ENCODE peak calls at places on chromosome 1, in nine cellular contexts. C, T, U, L, P, H, A, I and Q are unnamed samples.

GRCh38 chr1:83065952-83066727 is 932.8 kb downstream of the TTLL7 start:
- DNase-seq in L (no peak), T (no peak), C (no peak), U (no peak), A (no peak), P (no peak), H (no peak), I (peak), Q (no peak)

GRCh38 chr1:65108025-65108692 is 39.8 kb upstream of the AK4 start:
- DNase-seq in P (no peak), I (no peak), L (no peak), A (peak), U (no peak), H (no peak), T (no peak), C (no peak), Q (no peak)

GRCh38 chr1:110412576-110412975 is 5.1 kb upstream of the LAMTOR5 start:
- DNase-seq in U (peak), C (peak), I (peak), L (peak), H (peak), A (peak), T (peak), P (peak), Q (peak)

GRCh38 chr1:108780937-108781574 is 34.6 kb downstream of the STXBP3 start:
- DNase-seq in P (no peak), L (no peak), U (no peak), T (no peak), C (no peak), I (peak), H (peak), A (no peak), Q (no peak)

GRCh38 chr1:23854568-23854967 is 13.5 kb downstream of the FUCA1 start:
- DNase-seq in T (no peak), U (no peak), H (peak), A (no peak), L (no peak), C (no peak), I (peak), P (peak), Q (no peak)

GRCh38 chr1:65147424-65148177 is 402 bp upstream of the AK4 start:
- DNase-seq in U (no peak), T (peak), P (peak), H (no peak), L (peak), I (peak), A (peak), C (peak), Q (no peak)

GRCh38 chr1:80468356-80468755 is 1332.4 kb upstream of the ADGRL2 start:
- DNase-seq in I (no peak), A (no peak), L (no peak), U (no peak), T (no peak), H (no peak), C (no peak), P (no peak), Q (no peak)

GRCh38 chr1:100700586-100700985 is 19.0 kb upstream of the VCAM1 start:
- DNase-seq in L (no peak), T (peak), U (peak), I (no peak), H (no peak), P (no peak), A (no peak), C (no peak), Q (no peak)

GRCh38 chr1:20903452-20903851 is 116.3 kb upstream of the HP1BP3 start:
- DNase-seq in C (no peak), T (peak), U (peak), I (no peak), H (no peak), P (no peak), L (peak), A (no peak), Q (no peak)

GRCh38 chr1:2867087-2867425 is 65.6 kb upstream of the TTC34 start:
- DNase-seq in T (no peak), H (no peak), U (no peak), A (no peak), L (no peak), I (no peak), C (no peak), P (no peak), Q (no peak)

GRCh38 chr1:151898519-151898991 is 10.8 kb downstream of the THEM4 start:
- DNase-seq in H (no peak), I (peak), L (no peak), C (no peak), T (no peak), U (no peak), P (no peak), A (no peak), Q (peak)

GRCh38 chr1:228157381-228158126 is 7.8 kb downstream of the GJC2 start:
- DNase-seq in L (no peak), P (no peak), U (no peak), C (no peak), A (no peak), I (no peak), T (no peak), H (no peak), Q (no peak)

GRCh38 chr1:176384841-176385240 is 78.1 kb upstream of the PAPPA2 start:
- DNase-seq in H (no peak), C (no peak), U (no peak), L (no peak), A (no peak), T (no peak), I (no peak), P (no peak), Q (no peak)

GRCh38 chr1:227764019-227764391 is 28.8 kb downstream of the SNAP47 start:
- DNase-seq in T (peak), L (peak), P (no peak), C (no peak), I (no peak), U (peak), A (no peak), H (no peak), Q (no peak)

GRCh38 chr1:110091791-110092190 is 20.5 kb upstream of the UBL4B start:
- DNase-seq in P (no peak), T (no peak), U (no peak), C (no peak), H (no peak), L (no peak), I (no peak), A (no peak), Q (no peak)

GRCh38 chr1:23592209-23592905 is 33.1 kb upstream of the ID3 start:
- DNase-seq in L (peak), A (no peak), I (no peak), T (no peak), U (no peak), H (no peak), P (no peak), C (no peak), Q (no peak)

GRCh38 chr1:183019860-183020259 is 3.4 kb upstream of the LAMC1 start:
- DNase-seq in T (peak), P (no peak), U (peak), A (no peak), H (peak), C (no peak), L (peak), I (peak), Q (no peak)

GRCh38 chr1:222579316-222579715 is 10.4 kb downstream of the TAF1A start:
- DNase-seq in A (no peak), I (no peak), C (no peak), P (no peak), L (no peak), T (no peak), U (no peak), H (no peak), Q (no peak)

GRCh38 chr1:21956720-21957552 is 19.8 kb upstream of the HSPG2 start:
- DNase-seq in C (no peak), I (peak), A (peak), H (no peak), U (peak), T (peak), P (no peak), L (peak), Q (no peak)

GRCh38 chr1:20083178-20083944 is 13.4 kb downstream of the PLA2G5 start:
- DNase-seq in P (no peak), A (peak), C (no peak), U (no peak), T (no peak), L (no peak), I (no peak), H (no peak), Q (no peak)

GRCh38 chr1:24294757-24295371 is 24.3 kb upstream of the GRHL3 start:
- DNase-seq in T (peak), H (no peak), C (no peak), L (peak), A (peak), P (peak), I (peak), U (peak), Q (no peak)

GRCh38 chr1:200146100-200146499 is 118.6 kb downstream of the NR5A2 start:
- DNase-seq in H (no peak), L (no peak), T (no peak), I (no peak), U (no peak), P (no peak), A (no peak), C (no peak), Q (no peak)

GRCh38 chr1:229106526-229107105 is 164.3 kb upstream of the RAB4A start:
- DNase-seq in A (no peak), P (no peak), C (no peak), L (no peak), T (no peak), I (no peak), U (no peak), H (no peak), Q (no peak)

GRCh38 chr1:43783671-43784205 is 76.4 kb downstream of the ST3GAL3 start:
- DNase-seq in A (no peak), I (no peak), H (no peak), P (no peak), U (peak), C (no peak), L (peak), T (peak), Q (no peak)

DNA sequence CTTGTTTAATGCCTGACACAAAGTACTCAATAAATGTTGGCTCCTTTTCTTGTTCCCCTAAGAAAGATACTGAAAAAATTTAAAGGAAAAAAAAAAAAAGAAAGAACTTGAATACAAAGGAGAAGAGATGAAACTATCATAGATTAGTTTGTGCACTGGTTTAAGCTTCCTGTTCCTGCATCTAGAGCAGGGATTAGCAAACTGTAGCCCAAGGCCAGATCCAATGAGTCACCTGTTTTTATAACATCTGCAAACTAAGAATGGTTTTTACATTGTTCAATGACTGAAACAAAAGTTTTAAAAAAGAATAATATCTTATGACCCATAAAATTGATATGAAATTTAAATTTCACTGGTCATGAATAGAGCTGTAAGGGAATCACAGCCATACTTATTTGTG is 50.4 kb downstream of the WDR64 start:
- DNase-seq in A (peak), H (no peak), C (no peak), U (peak), I (no peak), P (no peak), T (peak), L (peak), Q (no peak)
- H3K4me3 ChIP-seq in A (no peak), H (no peak), C (no peak), U (no peak), I (no peak), P (no peak), T (no peak), L (no peak), Q (no peak)

GRCh38 chr1:46489638-46490602 is at the start of gene DMBX1:
- DNase-seq in H (no peak), T (no peak), C (peak), P (peak), I (no peak), U (no peak), A (peak), L (peak), Q (no peak)
- TF ChIP-seq EZH2 in H (peak), T (peak), C (no peak), P (no peak), I (peak), U (peak), A (peak), L (peak), Q (no peak)

GRCh38 chr1:32998997-32999396 is 34.4 kb upstream of the RNF19B start:
- DNase-seq in P (no peak), I (no peak), A (no peak), L (no peak), T (no peak), H (no peak), U (no peak), C (no peak), Q (no peak)

GRCh38 chr1:33000427-33001026 is 35.9 kb upstream of the RNF19B start:
- DNase-seq in U (no peak), C (no peak), P (no peak), L (no peak), T (no peak), I (peak), H (no peak), A (no peak), Q (no peak)

GRCh38 chr1:33002006-33002405 is 34.7 kb downstream of the AK2 start:
- DNase-seq in U (no peak), A (no peak), T (no peak), I (no peak), P (no peak), H (no peak), C (no peak), L (no peak), Q (no peak)

GRCh38 chr1:33003657-33004056 is 33.0 kb downstream of the AK2 start:
- DNase-seq in U (no peak), A (no peak), H (no peak), C (no peak), T (no peak), P (no peak), L (no peak), I (no peak), Q (no peak)

GRCh38 chr1:33001282-33001681 is 35.4 kb downstream of the AK2 start:
- DNase-seq in L (no peak), A (no peak), U (no peak), T (no peak), I (no peak), P (peak), H (no peak), C (no peak), Q (no peak)
- TF ChIP-seq CTCF in L (peak), A (peak), U (peak), T (no peak), I (peak), P (peak), H (no peak), C (no peak), Q (peak)

GRCh38 chr1:50878434-50878833 is 81.6 kb downstream of the FAF1 start:
- DNase-seq in T (no peak), L (no peak), P (no peak), C (no peak), A (no peak), U (no peak), I (no peak), H (no peak), Q (no peak)
- H3K4me3 ChIP-seq in T (no peak), L (no peak), P (no peak), C (no peak), A (no peak), U (no peak), I (no peak), H (no peak), Q (no peak)

GRCh38 chr1:156644146-156644545 is 2.2 kb downstream of the BCAN start:
- DNase-seq in H (no peak), C (no peak), A (no peak), U (no peak), T (no peak), I (no peak), L (no peak), P (no peak), Q (no peak)

GRCh38 chr1:156641761-156642264 is at the start of gene BCAN:
- DNase-seq in P (peak), T (no peak), C (peak), L (no peak), I (no peak), U (no peak), A (peak), H (no peak), Q (no peak)

GRCh38 chr1:156643266-156644092 is 1.6 kb downstream of the BCAN start:
- DNase-seq in L (no peak), P (no peak), T (no peak), A (no peak), C (no peak), U (no peak), I (no peak), H (no peak), Q (peak)

GRCh38 chr1:156640842-156641706 is 843 bp upstream of the BCAN start:
- DNase-seq in A (no peak), I (no peak), U (no peak), C (no peak), P (no peak), L (no peak), H (no peak), T (no peak), Q (no peak)

GRCh38 chr1:156642265-156643185 is 608 bp downstream of the BCAN start:
- DNase-seq in I (no peak), C (no peak), H (no peak), T (no peak), U (no peak), A (no peak), P (peak), L (no peak), Q (no peak)
- TF ChIP-seq EZH2 in I (peak), C (peak), H (no peak), T (peak), U (peak), A (peak), P (peak), L (peak), Q (no peak)